ENCODE peak calls at places on chromosomes 13 and 19, in nine cellular contexts. P is esophagus squamous epithelium; U is RPMI8226; E is heart left ventricle; S is C1 segment of cervical spinal cord; C is epithelial cell of esophagus; D is NCI-H510A treated with DMSO at 0.1 percent for 48 hours; X is adipocyte; O is activated CD4-positive, alpha-beta T cell treated with anti-CD3 and anti-CD28 coated beads for 36 hours. M is an unnamed sample.

GRCh38 chr19:7522923-7523667 is 671 bp downstream of the MCOLN1 start:
- DNase-seq in O (no peak), E (no peak), D (no peak), X (peak; percentile 70), C (peak; percentile 20), U (peak; percentile 31), P (no peak), S (no peak), M (no peak)

GRCh38 chr19:50659318-50660082 is 10.3 kb downstream of the C19orf81 start:
- DNase-seq in X (no peak), D (no peak), U (no peak), P (no peak), O (no peak), E (no peak), S (no peak), C (no peak), M (no peak)

GRCh38 chr13:98801626-98802418 is 49.4 kb upstream of the SLC15A1 start:
- DNase-seq in O (no peak), P (no peak), C (no peak), U (no peak), X (no peak), E (no peak), D (no peak), S (no peak), M (no peak)

GRCh38 chr19:2235396-2236284 is 489 bp downstream of the PLEKHJ1 start:
- DNase-seq in O (peak; percentile 50), S (no peak), P (no peak), D (peak; percentile 33), U (peak; percentile 48), X (peak; percentile 52), C (no peak), E (no peak), M (no peak)

GRCh38 chr13:98301721-98302120 is 124.7 kb upstream of the RNF113B start:
- DNase-seq in X (peak; percentile 70), D (no peak), O (no peak), E (no peak), S (no peak), P (no peak), C (peak; percentile 14), U (no peak), M (no peak)

GRCh38 chr13:114035583-114036501 is 62.0 kb upstream of the C13orf46 start:
- DNase-seq in X (no peak), C (no peak), D (no peak), S (peak; percentile 32), P (no peak), U (no peak), O (no peak), E (no peak), M (no peak)

GRCh38 chr13:67148219-67148583 is 81.9 kb downstream of the PCDH9 start:
- DNase-seq in O (no peak), C (peak; percentile 30), X (peak; percentile 59), U (no peak), P (no peak), E (no peak), D (no peak), S (no peak), M (no peak)

GRCh38 chr13:34926513-34926912 is 15.6 kb upstream of the NBEA start:
- DNase-seq in U (peak; percentile 14), D (no peak), S (no peak), X (peak; percentile 68), E (no peak), P (no peak), C (peak; percentile 75), O (no peak), M (no peak)

GRCh38 chr19:53311897-53312296 is 21.7 kb upstream of the ZNF845 start:
- DNase-seq in U (no peak), X (no peak), O (no peak), D (no peak), S (no peak), E (no peak), P (no peak), C (no peak), M (no peak)

GRCh38 chr13:104256701-104257100 is 1190.5 kb upstream of the SLC10A2 start:
- DNase-seq in S (no peak), E (no peak), X (no peak), D (no peak), O (no peak), P (no peak), U (no peak), C (no peak), M (no peak)

GRCh38 chr19:18223860-18224524 is 2.2 kb downstream of the PDE4C start:
- DNase-seq in C (no peak), X (no peak), U (peak; percentile 66), E (peak; percentile 76), O (peak; percentile 63), P (no peak), S (no peak), D (no peak), M (peak; percentile 50)

GRCh38 chr13:73351730-73352129 is 292.9 kb downstream of the KLF5 start:
- DNase-seq in D (no peak), S (no peak), U (no peak), E (no peak), C (no peak), X (no peak), P (no peak), O (no peak), M (no peak)

GRCh38 chr19:44847144-44848035 is 1.3 kb downstream of the NECTIN2 start:
- DNase-seq in O (peak; percentile 17), D (peak; percentile 81), X (peak; percentile 90), C (peak; percentile 78), E (peak; percentile 80), U (no peak), P (no peak), S (no peak), M (peak; percentile 88)

GRCh38 chr19:42436006-42436405 is 6.7 kb downstream of the CXCL17 start:
- DNase-seq in S (no peak), C (no peak), O (no peak), D (peak; percentile 7), X (peak; percentile 72), U (no peak), E (no peak), P (no peak), M (no peak)

GRCh38 chr13:99811067-99811715 is 160.4 kb downstream of the ZIC5 start:
- DNase-seq in X (no peak), D (no peak), C (no peak), E (no peak), S (no peak), O (no peak), P (no peak), U (no peak), M (no peak)

GRCh38 chr13:23391752-23392151 is 41.8 kb downstream of the SACS start:
- DNase-seq in E (no peak), D (no peak), O (no peak), S (no peak), U (no peak), X (no peak), C (no peak), P (no peak), M (no peak)

GRCh38 chr13:80235559-80236296 is 105.2 kb downstream of the SPRY2 start:
- DNase-seq in P (no peak), O (no peak), U (no peak), D (no peak), X (no peak), S (no peak), E (no peak), C (peak; percentile 69), M (no peak)

GRCh38 chr13:32427852-32428580 is at the start of gene N4BP2L1:
- DNase-seq in E (peak; percentile 85), D (peak; percentile 30), S (peak; percentile 74), U (peak; percentile 68), P (peak; percentile 45), O (peak; percentile 94), C (peak; percentile 27), X (peak; percentile 64), M (peak; percentile 67)

GRCh38 chr13:89029062-89029461 is 1357.9 kb downstream of the SLITRK5 start:
- DNase-seq in C (no peak), U (no peak), O (peak; percentile 43), P (no peak), D (no peak), X (no peak), S (no peak), E (no peak), M (no peak)

GRCh38 chr19:1904385-1905070 is 671 bp upstream of the ADAT3 start:
- DNase-seq in P (no peak), C (peak; percentile 98), U (peak; percentile 93), D (no peak), S (peak; percentile 42), O (peak; percentile 60), E (no peak), X (no peak), M (no peak)

GRCh38 chr13:33441015-33441414 is 155.5 kb upstream of the STARD13 start:
- DNase-seq in O (no peak), X (peak; percentile 22), E (no peak), U (no peak), C (peak; percentile 60), D (no peak), P (no peak), S (no peak), M (no peak)

GRCh38 chr13:93039131-93039530 is 187.5 kb upstream of the GPC6 start:
- DNase-seq in U (no peak), O (no peak), C (no peak), D (no peak), E (no peak), P (no peak), X (no peak), S (no peak), M (no peak)

GRCh38 chr19:32872391-32872790 is 2.8 kb upstream of the SLC7A9 start:
- DNase-seq in S (no peak), X (no peak), O (no peak), U (no peak), P (no peak), D (no peak), C (no peak), E (no peak), M (no peak)

GRCh38 chr13:77022341-77022740 is 4.6 kb downstream of the FBXL3 start:
- DNase-seq in S (no peak), E (no peak), O (no peak), P (no peak), U (no peak), C (peak; percentile 24), X (peak; percentile 55), D (no peak), M (no peak)

GRCh38 chr13:23504188-23504587 is 66.0 kb upstream of the TNFRSF19 start:
- DNase-seq in X (peak; percentile 37), P (no peak), S (no peak), O (no peak), E (no peak), C (no peak), U (no peak), D (no peak), M (no peak)

GRCh38 chr19:22422220-22422619 is at the start of gene ZNF98:
- DNase-seq in U (peak; percentile 95), C (no peak), D (peak; percentile 22), O (no peak), X (no peak), E (peak; percentile 65), P (no peak), S (no peak), M (peak; percentile 89)

GRCh38 chr19:11738746-11739620 is at the start of gene ZNF823:
- DNase-seq in U (peak; percentile 98), O (peak; percentile 99), S (peak; percentile 93), X (peak; percentile 99), E (peak; percentile 98), P (peak; percentile 95), C (peak; percentile 99), D (peak; percentile 98), M (peak; percentile 99)

GRCh38 chr19:34387446-34387810 is 16.8 kb upstream of the PDCD2L start:
- DNase-seq in U (no peak), D (no peak), X (no peak), P (no peak), C (no peak), E (no peak), S (no peak), O (no peak), M (no peak)